ENCODE peak calls at places on chromosomes 13 and 19, in five cellular contexts. One of them, this sample, is unnamed.

GRCh38 chr19:51477343-51477742 is 996 bp upstream of the CEACAM18 start:
- DNase-seq in HCT116: no peak
- DNase-seq in SK-N-SH: no peak
- DNase-seq in GM12878: no peak
- DNase-seq in A549: no peak
- DNase-seq in this sample: no peak

GRCh38 chr19:2362039-2362969 is 2.2 kb downstream of the TMPRSS9 start:
- DNase-seq in GM12878: no peak
- DNase-seq in HCT116: no peak
- DNase-seq in SK-N-SH: no peak
- DNase-seq in A549: no peak
- DNase-seq in this sample: no peak

GRCh38 chr19:9786819-9787218 is 18.3 kb upstream of the ZNF846 start:
- DNase-seq in GM12878: no peak
- DNase-seq in A549: no peak
- DNase-seq in HCT116: no peak
- DNase-seq in SK-N-SH: no peak
- DNase-seq in this sample: no peak

GRCh38 chr19:51931921-51932320 is 4.6 kb downstream of the ZNF613 start:
- DNase-seq in SK-N-SH: no peak
- DNase-seq in GM12878: no peak
- DNase-seq in A549: no peak
- DNase-seq in HCT116: no peak
- DNase-seq in this sample: no peak

GRCh38 chr19:33416307-33417215 is 43.1 kb downstream of the CEBPG start:
- DNase-seq in SK-N-SH: peak; percentile 87
- DNase-seq in GM12878: no peak
- DNase-seq in A549: peak; percentile 84
- DNase-seq in HCT116: peak; percentile 52
- DNase-seq in this sample: peak; percentile 62

GRCh38 chr13:103663996-103664395 is 597.8 kb upstream of the SLC10A2 start:
- DNase-seq in A549: no peak
- DNase-seq in HCT116: no peak
- DNase-seq in GM12878: no peak
- DNase-seq in SK-N-SH: no peak
- DNase-seq in this sample: no peak

GRCh38 chr19:30519607-30520205 is 147.5 kb downstream of the ZNF536 start:
- DNase-seq in A549: no peak
- DNase-seq in SK-N-SH: no peak
- DNase-seq in GM12878: no peak
- DNase-seq in HCT116: no peak
- DNase-seq in this sample: no peak

GRCh38 chr19:33502521-33502920 is 19.1 kb downstream of the PEPD start:
- DNase-seq in GM12878: no peak
- DNase-seq in A549: no peak
- DNase-seq in HCT116: no peak
- DNase-seq in SK-N-SH: no peak
- DNase-seq in this sample: no peak

GRCh38 chr13:99093997-99094396 is 106.7 kb upstream of the UBAC2 start:
- DNase-seq in SK-N-SH: no peak
- DNase-seq in GM12878: no peak
- DNase-seq in A549: no peak
- DNase-seq in HCT116: no peak
- DNase-seq in this sample: no peak

GRCh38 chr19:7010722-7011593 is 10.3 kb downstream of the MBD3L2B start:
- DNase-seq in HCT116: no peak
- DNase-seq in SK-N-SH: no peak
- DNase-seq in GM12878: no peak
- DNase-seq in A549: no peak
- DNase-seq in this sample: no peak

GRCh38 chr19:50723069-50723468 is at the start of gene CLEC11A:
- DNase-seq in A549: no peak
- DNase-seq in GM12878: no peak
- DNase-seq in HCT116: no peak
- DNase-seq in SK-N-SH: no peak
- DNase-seq in this sample: no peak

GRCh38 chr19:29587518-29587986 is 18.5 kb upstream of the POP4 start:
- DNase-seq in SK-N-SH: no peak
- DNase-seq in A549: no peak
- DNase-seq in HCT116: no peak
- DNase-seq in GM12878: peak; percentile 76
- DNase-seq in this sample: no peak

GRCh38 chr19:2511570-2511969 is 35.6 kb downstream of the GADD45B start:
- DNase-seq in HCT116: no peak
- DNase-seq in SK-N-SH: no peak
- DNase-seq in GM12878: no peak
- DNase-seq in A549: no peak
- DNase-seq in this sample: no peak

GRCh38 chr19:55188620-55189019 is 8.5 kb upstream of the SYT5 start:
- DNase-seq in SK-N-SH: no peak
- DNase-seq in GM12878: no peak
- DNase-seq in A549: no peak
- DNase-seq in HCT116: no peak
- DNase-seq in this sample: no peak

GRCh38 chr13:97627566-97627965 is 193.6 kb downstream of the RAP2A start:
- DNase-seq in SK-N-SH: no peak
- DNase-seq in A549: peak; percentile 31
- DNase-seq in GM12878: no peak
- DNase-seq in HCT116: no peak
- DNase-seq in this sample: no peak

GRCh38 chr19:14582894-14583340 is at the start of gene CLEC17A:
- DNase-seq in SK-N-SH: no peak
- DNase-seq in A549: no peak
- DNase-seq in HCT116: no peak
- DNase-seq in GM12878: peak; percentile 66
- DNase-seq in this sample: no peak

GRCh38 chr13:109152311-109152820 is 523.0 kb downstream of the MYO16 start:
- DNase-seq in HCT116: no peak
- DNase-seq in A549: no peak
- DNase-seq in SK-N-SH: no peak
- DNase-seq in GM12878: no peak
- DNase-seq in this sample: no peak

GRCh38 chr19:19499272-19499995 is 15.9 kb downstream of the TSSK6 start:
- DNase-seq in A549: no peak
- DNase-seq in GM12878: no peak
- DNase-seq in SK-N-SH: no peak
- DNase-seq in HCT116: no peak
- DNase-seq in this sample: no peak

GRCh38 chr13:70502944-70503343 is 394.7 kb upstream of the KLHL1 start:
- DNase-seq in A549: no peak
- DNase-seq in HCT116: no peak
- DNase-seq in SK-N-SH: no peak
- DNase-seq in GM12878: no peak
- DNase-seq in this sample: no peak

GRCh38 chr19:29831686-29832085 is 19.9 kb downstream of the CCNE1 start:
- DNase-seq in A549: no peak
- DNase-seq in HCT116: no peak
- DNase-seq in SK-N-SH: no peak
- DNase-seq in GM12878: no peak
- DNase-seq in this sample: no peak

GRCh38 chr13:52850396-52851152 is 2.1 kb upstream of the PCDH8 start:
- DNase-seq in SK-N-SH: peak; percentile 71
- DNase-seq in A549: peak; percentile 46
- DNase-seq in HCT116: no peak
- DNase-seq in GM12878: no peak
- DNase-seq in this sample: peak; percentile 20

GRCh38 chr19:13240312-13241022 is 90.3 kb downstream of the IER2 start:
- DNase-seq in HCT116: no peak
- DNase-seq in GM12878: no peak
- DNase-seq in SK-N-SH: no peak
- DNase-seq in A549: no peak
- DNase-seq in this sample: no peak

GRCh38 chr13:104315606-104316005 is 1249.4 kb upstream of the SLC10A2 start:
- DNase-seq in GM12878: no peak
- DNase-seq in A549: peak; percentile 47
- DNase-seq in SK-N-SH: no peak
- DNase-seq in HCT116: peak; percentile 3
- DNase-seq in this sample: peak; percentile 79

GRCh38 chr13:44573790-44574465 is 2.2 kb downstream of the TSC22D1 start:
- DNase-seq in HCT116: no peak
- DNase-seq in A549: peak; percentile 55
- DNase-seq in GM12878: no peak
- DNase-seq in SK-N-SH: peak; percentile 27
- DNase-seq in this sample: peak; percentile 16

GRCh38 chr19:17931532-17932191 is 1.2 kb upstream of the CCDC124 start:
- DNase-seq in HCT116: no peak
- DNase-seq in A549: no peak
- DNase-seq in SK-N-SH: no peak
- DNase-seq in GM12878: no peak
- DNase-seq in this sample: peak; percentile 15

GRCh38 chr13:24746618-24747247 is 17.2 kb upstream of the RNF17 start:
- DNase-seq in A549: peak; percentile 28
- DNase-seq in SK-N-SH: no peak
- DNase-seq in HCT116: no peak
- DNase-seq in GM12878: no peak
- DNase-seq in this sample: no peak

GRCh38 chr13:49218493-49219051 is 1.6 kb upstream of the MLNR start:
- DNase-seq in A549: no peak
- DNase-seq in GM12878: no peak
- DNase-seq in SK-N-SH: no peak
- DNase-seq in HCT116: no peak
- DNase-seq in this sample: no peak

GRCh38 chr13:59247166-59247565 is 916.6 kb downstream of the DIAPH3 start:
- DNase-seq in GM12878: no peak
- DNase-seq in A549: no peak
- DNase-seq in SK-N-SH: no peak
- DNase-seq in HCT116: no peak
- DNase-seq in this sample: peak; percentile 15

GRCh38 chr13:48646791-48647190 is 6.9 kb upstream of the CYSLTR2 start:
- DNase-seq in GM12878: no peak
- DNase-seq in A549: no peak
- DNase-seq in HCT116: no peak
- DNase-seq in SK-N-SH: no peak
- DNase-seq in this sample: no peak

GRCh38 chr19:56601375-56601774 is 6.3 kb downstream of the ZNF71 start:
- DNase-seq in GM12878: no peak
- DNase-seq in SK-N-SH: no peak
- DNase-seq in HCT116: no peak
- DNase-seq in A549: no peak
- DNase-seq in this sample: no peak

GRCh38 chr19:11587973-11588631 is 9.2 kb upstream of the ZNF627 start:
- DNase-seq in GM12878: no peak
- DNase-seq in SK-N-SH: no peak
- DNase-seq in HCT116: no peak
- DNase-seq in A549: no peak
- DNase-seq in this sample: no peak

GRCh38 chr13:44171861-44172260 is 201.8 kb upstream of the SERP2 start:
- DNase-seq in A549: no peak
- DNase-seq in HCT116: no peak
- DNase-seq in GM12878: no peak
- DNase-seq in SK-N-SH: no peak
- DNase-seq in this sample: no peak

GRCh38 chr19:13705201-13705600 is 59.1 kb upstream of the MRI1 start:
- DNase-seq in GM12878: no peak
- DNase-seq in A549: no peak
- DNase-seq in HCT116: no peak
- DNase-seq in SK-N-SH: no peak
- DNase-seq in this sample: no peak

GRCh38 chr13:33183431-33184130 is 102.0 kb downstream of the STARD13 start:
- DNase-seq in HCT116: no peak
- DNase-seq in SK-N-SH: no peak
- DNase-seq in A549: no peak
- DNase-seq in GM12878: no peak
- DNase-seq in this sample: no peak

GRCh38 chr19:35206855-35207254 is 21.7 kb downstream of the FAM187B start:
- DNase-seq in GM12878: no peak
- DNase-seq in HCT116: no peak
- DNase-seq in A549: no peak
- DNase-seq in SK-N-SH: no peak
- DNase-seq in this sample: no peak

GRCh38 chr13:110506859-110507566 is 54.5 kb downstream of the RAB20 start:
- DNase-seq in A549: peak; percentile 57
- DNase-seq in SK-N-SH: no peak
- DNase-seq in GM12878: no peak
- DNase-seq in HCT116: no peak
- DNase-seq in this sample: peak; percentile 18
- TF ChIP-seq MAX in A549: no peak
- TF ChIP-seq MAX in SK-N-SH: no peak
- TF ChIP-seq MAX in GM12878: no peak
- TF ChIP-seq MAX in HCT116: no peak
- TF ChIP-seq MAX in this sample: no peak

DNA sequence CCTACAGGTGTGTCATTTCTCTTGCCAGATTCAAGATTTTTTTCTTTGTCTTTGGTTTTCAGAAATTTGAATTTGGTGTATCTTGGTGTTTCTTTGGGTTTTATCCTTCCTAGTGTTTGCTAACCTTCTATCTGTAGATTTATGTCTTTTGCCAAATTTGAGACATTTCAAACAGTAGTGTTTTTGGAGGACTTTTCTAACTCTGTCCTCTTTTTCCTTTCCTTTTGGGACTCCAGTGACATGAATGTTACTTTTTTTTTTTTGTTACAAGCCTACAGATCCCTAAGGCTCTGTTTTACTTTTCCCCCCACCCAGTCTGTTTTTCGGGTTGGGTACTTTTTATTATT is 58.8 kb downstream of the ZMYM2 start:
- DNase-seq in A549: no peak
- DNase-seq in HCT116: no peak
- DNase-seq in SK-N-SH: no peak
- DNase-seq in GM12878: no peak
- DNase-seq in this sample: no peak
- H3K27ac ChIP-seq in A549: no peak overlapping the region
- H3K27ac ChIP-seq in HCT116: no peak overlapping the region
- H3K27ac ChIP-seq in SK-N-SH: no peak overlapping the region
- H3K27ac ChIP-seq in GM12878: no peak overlapping the region
- H3K27ac ChIP-seq in this sample: no peak overlapping the region

GRCh38 chr13:100520936-100521765 is 67.4 kb downstream of the GGACT start:
- DNase-seq in A549: no peak
- DNase-seq in SK-N-SH: no peak
- DNase-seq in HCT116: no peak
- DNase-seq in GM12878: no peak
- DNase-seq in this sample: no peak
- TF ChIP-seq MAX in A549: no peak
- TF ChIP-seq MAX in SK-N-SH: no peak
- TF ChIP-seq MAX in HCT116: no peak
- TF ChIP-seq MAX in GM12878: no peak
- TF ChIP-seq MAX in this sample: no peak

DNA sequence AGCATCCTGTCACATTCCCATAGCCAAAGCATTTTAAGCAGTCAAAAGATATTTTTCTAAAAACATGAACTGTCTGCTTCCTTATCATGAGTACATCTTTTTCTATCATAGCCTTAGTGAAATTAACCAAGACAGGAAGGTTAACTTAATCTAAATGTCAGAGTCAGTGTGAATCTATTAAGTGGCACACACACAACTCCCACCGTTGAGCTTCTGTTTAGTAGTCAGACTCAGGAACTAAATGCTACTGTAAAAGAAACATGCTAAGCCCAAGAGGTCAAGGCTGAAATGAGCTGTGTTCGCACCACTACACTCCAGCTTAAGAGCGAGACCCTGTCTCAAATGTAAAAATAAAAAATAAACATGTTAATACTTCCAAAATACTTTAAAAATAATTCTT is 7.7 kb upstream of the POU4F1 start:
- DNase-seq in HCT116: no peak
- DNase-seq in GM12878: no peak
- DNase-seq in A549: no peak
- DNase-seq in SK-N-SH: no peak
- DNase-seq in this sample: no peak
- H3K27ac ChIP-seq in HCT116: no peak overlapping the region
- H3K27ac ChIP-seq in GM12878: no peak overlapping the region
- H3K27ac ChIP-seq in A549: no peak overlapping the region
- H3K27ac ChIP-seq in SK-N-SH: no peak overlapping the region
- H3K27ac ChIP-seq in this sample: no peak overlapping the region

This sample was measured in endothelial cell of umbilical vein.